ENCODE peak calls at places on chromosomes 12 and 14, in six cellular contexts. T is AG09319, A is suprapubic skin, I is esophagus squamous epithelium, L is neural crest cell, Q is heart left ventricle. O is an unnamed sample.

GRCh38 chr12:107243316-107243715 is 150.0 kb upstream of the CRY1 start:
- DNase-seq in T (no peak), A (no peak), I (no peak), L (no peak), Q (no peak), O (no peak)

GRCh38 chr12:56071648-56072047 is 8.3 kb upstream of the ERBB3 start:
- DNase-seq in T (no peak), A (no peak), I (no peak), L (no peak), Q (no peak), O (no peak)

GRCh38 chr14:42229976-42230375 is 623.3 kb downstream of the LRFN5 start:
- DNase-seq in T (no peak), A (no peak), I (no peak), L (no peak), Q (no peak), O (no peak)

GRCh38 chr12:92978607-92979006 is 49.5 kb upstream of the EEA1 start:
- DNase-seq in T (no peak), A (no peak), I (no peak), L (no peak), Q (no peak), O (no peak)

GRCh38 chr12:54413284-54414190 is 5.5 kb downstream of the ITGA5 start:
- DNase-seq in T (no peak), A (no peak), I (no peak), L (no peak), Q (peak), O (no peak)

GRCh38 chr12:13973981-13974380 is 7.4 kb downstream of the GRIN2B start:
- DNase-seq in T (no peak), A (no peak), I (no peak), L (no peak), Q (no peak), O (no peak)

GRCh38 chr12:68042212-68042699 is 53.0 kb downstream of the IFNG-AS1 start:
- DNase-seq in T (no peak), A (no peak), I (no peak), L (no peak), Q (no peak), O (no peak)

GRCh38 chr12:114721266-114721665 is 37.3 kb upstream of the TBX3 start:
- DNase-seq in T (no peak), A (no peak), I (no peak), L (no peak), Q (no peak), O (no peak)

GRCh38 chr12:128510527-128510926 is 243.6 kb downstream of the TMEM132C start:
- DNase-seq in T (no peak), A (no peak), I (no peak), L (no peak), Q (no peak), O (no peak)

GRCh38 chr12:65525501-65526141 is 247.1 kb downstream of the MSRB3 start:
- DNase-seq in T (peak), A (no peak), I (no peak), L (no peak), Q (no peak), O (no peak)

GRCh38 chr12:12723681-12724420 is 6.7 kb downstream of the CDKN1B start:
- DNase-seq in T (no peak), A (no peak), I (no peak), L (peak), Q (peak), O (peak)

GRCh38 chr12:94963649-94964048 is 39.8 kb downstream of the NDUFA12 start:
- DNase-seq in T (no peak), A (no peak), I (no peak), L (no peak), Q (no peak), O (no peak)